ENCODE peak calls at places on chromosomes 7 and 10, in four cellular contexts. M is A172; O is T-helper 17 cell; R is CD4-positive, CD25-positive, alpha-beta regulatory T cell. Y is an unnamed sample.

GRCh38 chr10:5071411-5072198 is 22.6 kb upstream of the AKR1C3 start:
- DNase-seq in O (no peak), M (peak), R (no peak), Y (peak)

GRCh38 chr10:107986571-107986970 is 822.1 kb upstream of the SORCS1 start:
- DNase-seq in M (no peak), R (no peak), O (no peak), Y (no peak)

GRCh38 chr7:64887756-64888508 is 15.1 kb upstream of the ZNF273 start:
- DNase-seq in O (no peak), M (no peak), R (peak), Y (no peak)

GRCh38 chr10:114869500-114869899 is 47.9 kb downstream of the FHIP2A start:
- DNase-seq in O (no peak), M (peak), R (no peak), Y (peak)

GRCh38 chr10:63068246-63068645 is 64.9 kb upstream of the NRBF2 start:
- DNase-seq in O (no peak), M (no peak), R (no peak), Y (no peak)

GRCh38 chr7:157690833-157691382 is 354.1 kb downstream of the DNAJB6 start:
- DNase-seq in M (peak), O (no peak), R (no peak), Y (no peak)

GRCh38 chr7:34430456-34430855 is 227.6 kb upstream of the NPSR1 start:
- DNase-seq in O (no peak), M (peak), R (no peak), Y (peak)

GRCh38 chr7:106653488-106653887 is 7.5 kb downstream of the CCDC71L start:
- DNase-seq in O (no peak), M (no peak), R (no peak), Y (no peak)

GRCh38 chr7:150895809-150896208 is 43.5 kb downstream of the AOC1 start:
- DNase-seq in M (no peak), R (no peak), O (no peak), Y (no peak)

GRCh38 chr10:102595293-102595692 is 49.0 kb upstream of the TRIM8 start:
- DNase-seq in M (no peak), O (no peak), R (no peak), Y (no peak)

GRCh38 chr7:49623943-49624342 is 149.5 kb upstream of the VWC2 start:
- DNase-seq in R (no peak), M (no peak), O (no peak), Y (no peak)

GRCh38 chr10:25547391-25547790 is 372.6 kb downstream of the GPR158 start:
- DNase-seq in R (no peak), O (no peak), M (peak), Y (no peak)

GRCh38 chr10:4307784-4308364 is 518.1 kb upstream of the AKR1E2 start:
- DNase-seq in M (no peak), O (no peak), R (no peak), Y (no peak)

GRCh38 chr10:80186364-80187012 is 18.8 kb downstream of the ANXA11 start:
- DNase-seq in R (no peak), O (no peak), M (no peak), Y (no peak)

GRCh38 chr10:65358565-65358964 is 1567.3 kb upstream of the LRRTM3 start:
- DNase-seq in R (no peak), M (peak), O (no peak), Y (peak)

GRCh38 chr7:26616235-26616634 is 248.2 kb downstream of the SKAP2 start:
- DNase-seq in M (peak), O (no peak), R (no peak), Y (no peak)

GRCh38 chr7:139774376-139774775 is 3.4 kb downstream of the HIPK2 start:
- DNase-seq in O (no peak), R (no peak), M (peak), Y (peak)

GRCh38 chr7:16684935-16685334 is 39.0 kb downstream of the BZW2 start:
- DNase-seq in R (peak), M (no peak), O (no peak), Y (no peak)

GRCh38 chr10:60722623-60723022 is 55.7 kb upstream of the CDK1 start:
- DNase-seq in M (no peak), R (no peak), O (no peak), Y (no peak)

GRCh38 chr7:7257899-7258692 is 75.8 kb downstream of the C1GALT1 start:
- DNase-seq in R (no peak), M (no peak), O (no peak), Y (peak)

GRCh38 chr10:116553378-116553980 is 7.7 kb downstream of the PNLIP start:
- DNase-seq in O (no peak), M (no peak), R (no peak), Y (no peak)

GRCh38 chr7:151752037-151752436 is 124.9 kb downstream of the PRKAG2 start:
- DNase-seq in O (no peak), M (no peak), R (no peak), Y (no peak)

GRCh38 chr7:8639668-8640067 is 206.3 kb downstream of the NXPH1 start:
- DNase-seq in M (no peak), O (no peak), R (no peak), Y (no peak)

GRCh38 chr10:78264361-78264760 is 230.7 kb downstream of the RPS24 start:
- DNase-seq in O (no peak), R (no peak), M (no peak), Y (no peak)

GRCh38 chr10:54081950-54082349 is 719.1 kb downstream of the PCDH15 start:
- DNase-seq in M (no peak), R (no peak), O (no peak), Y (no peak)

GRCh38 chr10:72331575-72332422 is 22.9 kb downstream of the DNAJB12 start:
- DNase-seq in O (peak), M (no peak), R (peak), Y (peak)

GRCh38 chr10:14875941-14876340 is 2.7 kb upstream of the SUV39H2 start:
- DNase-seq in M (no peak), R (no peak), O (no peak), Y (no peak)

GRCh38 chr10:121927361-121927840 is 430 bp downstream of the ATE1 start:
- DNase-seq in R (no peak), M (peak), O (no peak), Y (peak)

GRCh38 chr7:43037531-43037930 is 74.9 kb upstream of the HECW1 start:
- DNase-seq in O (no peak), M (no peak), R (no peak), Y (no peak)

GRCh38 chr10:987906-988666 is at the start of gene GTPBP4:
- DNase-seq in R (peak), O (peak), M (peak), Y (peak)

GRCh38 chr10:124227306-124228016 is 134.1 kb upstream of the CHST15 start:
- DNase-seq in O (no peak), M (no peak), R (peak), Y (no peak)

GRCh38 chr10:110158051-110159005 is 49.1 kb upstream of the MXI1 start:
- DNase-seq in M (no peak), O (no peak), R (no peak), Y (no peak)